ENCODE peak calls at places on chromosomes 7 and 10, in six cellular contexts. A is body of pancreas, H is nucleus accumbens, P is PC-9, K is islet precursor cell, S is type B pancreatic cell. L is an unnamed sample.

GRCh38 chr10:106011189-106011744 is 1153.2 kb downstream of the SORCS1 start:
- DNase-seq in A (no peak), H (no peak), P (no peak), K (no peak), S (no peak), L (no peak)

GRCh38 chr10:119090968-119091367 is 10.4 kb upstream of the EIF3A start:
- DNase-seq in A (no peak), H (no peak), P (peak; percentile 91), K (no peak), S (no peak), L (no peak)

GRCh38 chr10:31630866-31631567 is 297.6 kb downstream of the ARHGAP12 start:
- DNase-seq in A (no peak), H (no peak), P (no peak), K (no peak), S (no peak), L (no peak)

GRCh38 chr7:44897299-44897698 is 12.0 kb upstream of the PURB start:
- DNase-seq in A (no peak), H (no peak), P (no peak), K (no peak), S (no peak), L (no peak)

GRCh38 chr10:8600192-8600591 is 545.7 kb downstream of the GATA3 start:
- DNase-seq in A (no peak), H (no peak), P (no peak), K (no peak), S (no peak), L (no peak)

GRCh38 chr10:102801978-102802377 is 35.2 kb downstream of the CYP17A1 start:
- DNase-seq in A (no peak), H (no peak), P (no peak), K (no peak), S (no peak), L (no peak)

GRCh38 chr10:5890519-5890878 is 456 bp downstream of the FBH1 start:
- DNase-seq in A (peak; percentile 44), H (no peak), P (no peak), K (peak; percentile 62), S (no peak), L (peak; percentile 70)

GRCh38 chr10:91210435-91210834 is 10.0 kb upstream of the PCGF5 start:
- DNase-seq in A (peak; percentile 74), H (no peak), P (no peak), K (no peak), S (no peak), L (no peak)

GRCh38 chr7:91151916-91152315 is 112.3 kb upstream of the FZD1 start:
- DNase-seq in A (no peak), H (no peak), P (no peak), K (no peak), S (no peak), L (no peak)

GRCh38 chr10:47165168-47165710 is 134.8 kb upstream of the GDF10 start:
- DNase-seq in A (no peak), H (no peak), P (no peak), K (peak; percentile 43), S (peak; percentile 64), L (no peak)

GRCh38 chr7:90738249-90738648 is 142.1 kb downstream of the CDK14 start:
- DNase-seq in A (no peak), H (no peak), P (no peak), K (no peak), S (no peak), L (peak; percentile 46)

GRCh38 chr10:14023612-14024348 is 306.9 kb downstream of the FRMD4A start:
- DNase-seq in A (no peak), H (no peak), P (no peak), K (no peak), S (no peak), L (no peak)

GRCh38 chr10:6119423-6119822 is 30.6 kb downstream of the RBM17 start:
- DNase-seq in A (peak; percentile 53), H (no peak), P (no peak), K (no peak), S (no peak), L (no peak)

GRCh38 chr7:108408294-108409004 is 47.8 kb downstream of the NRCAM start:
- DNase-seq in A (peak; percentile 15), H (no peak), P (no peak), K (no peak), S (no peak), L (no peak)

GRCh38 chr7:149742075-149742701 is 31.2 kb downstream of the ZNF467 start:
- DNase-seq in A (peak; percentile 69), H (peak; percentile 54), P (no peak), K (peak; percentile 82), S (peak; percentile 85), L (peak; percentile 85)

GRCh38 chr10:80429521-80429966 is 21.2 kb downstream of the PRXL2A start:
- DNase-seq in A (peak; percentile 80), H (no peak), P (peak; percentile 96), K (no peak), S (no peak), L (no peak)

GRCh38 chr7:110591341-110591740 is 499.6 kb upstream of the LRRN3 start:
- DNase-seq in A (no peak), H (no peak), P (no peak), K (no peak), S (no peak), L (no peak)

GRCh38 chr7:157663061-157663863 is 326.5 kb downstream of the DNAJB6 start:
- DNase-seq in A (no peak), H (no peak), P (no peak), K (no peak), S (no peak), L (no peak)

GRCh38 chr10:12628964-12629766 is 279.8 kb downstream of the CAMK1D start:
- DNase-seq in A (peak; percentile 27), H (no peak), P (peak; percentile 53), K (no peak), S (no peak), L (no peak)

GRCh38 chr7:5395246-5395645 is 28.4 kb downstream of the TNRC18 start:
- DNase-seq in A (no peak), H (no peak), P (no peak), K (no peak), S (no peak), L (no peak)

GRCh38 chr10:59833810-59834209 is 72.5 kb downstream of the CCDC6 start:
- DNase-seq in A (no peak), H (no peak), P (no peak), K (no peak), S (no peak), L (no peak)

GRCh38 chr10:77220150-77220549 is 417.5 kb downstream of the KCNMA1 start:
- DNase-seq in A (no peak), H (no peak), P (no peak), K (no peak), S (no peak), L (no peak)

GRCh38 chr7:25149844-25150243 is 24.8 kb upstream of the CYCS start:
- DNase-seq in A (no peak), H (no peak), P (no peak), K (no peak), S (no peak), L (no peak)

GRCh38 chr7:44258423-44258760 is 57.6 kb downstream of the YKT6 start:
- DNase-seq in A (no peak), H (no peak), P (no peak), K (no peak), S (no peak), L (no peak)

GRCh38 chr10:15072358-15072757 is 16.2 kb downstream of the ACBD7 start:
- DNase-seq in A (no peak), H (no peak), P (no peak), K (no peak), S (no peak), L (no peak)

GRCh38 chr7:139341776-139342244 is 673 bp downstream of the FMC1 start:
- DNase-seq in A (no peak), H (no peak), P (peak; percentile 85), K (no peak), S (no peak), L (no peak)

GRCh38 chr10:132178046-132178445 is 8.7 kb upstream of the DPYSL4 start:
- DNase-seq in A (no peak), H (no peak), P (no peak), K (no peak), S (no peak), L (no peak)

GRCh38 chr10:78177431-78178185 is 143.9 kb downstream of the RPS24 start:
- DNase-seq in A (no peak), H (no peak), P (peak; percentile 25), K (no peak), S (no peak), L (no peak)

GRCh38 chr7:123271231-123271630 is 71.5 kb upstream of the SLC13A1 start:
- DNase-seq in A (no peak), H (no peak), P (no peak), K (peak; percentile 75), S (no peak), L (no peak)

GRCh38 chr7:158025651-158026600 is 561.7 kb downstream of the PTPRN2 start:
- DNase-seq in A (no peak), H (no peak), P (no peak), K (peak; percentile 42), S (peak; percentile 34), L (no peak)

GRCh38 chr7:140326116-140326928 is 72.0 kb downstream of the SLC37A3 start:
- DNase-seq in A (peak; percentile 64), H (peak; percentile 22), P (no peak), K (peak; percentile 80), S (no peak), L (peak; percentile 68)

GRCh38 chr7:93719546-93719945 is 145.0 kb upstream of the CALCR start:
- DNase-seq in A (no peak), H (no peak), P (no peak), K (peak; percentile 62), S (no peak), L (no peak)

GRCh38 chr7:139613971-139614411 is 90.5 kb downstream of the CLEC2L start:
- DNase-seq in A (no peak), H (no peak), P (no peak), K (no peak), S (no peak), L (no peak)

GRCh38 chr7:1650363-1651030 is 19.6 kb upstream of the ELFN1 start:
- DNase-seq in A (no peak), H (no peak), P (no peak), K (no peak), S (no peak), L (no peak)

GRCh38 chr7:2698581-2699288 is 10.7 kb downstream of the AMZ1 start:
- DNase-seq in A (no peak), H (no peak), P (no peak), K (no peak), S (no peak), L (peak; percentile 36)